ENCODE peak calls at places on chromosomes 13 and 19, in ten cellular contexts. One of them, this sample, is unnamed.

GRCh38 chr13:90806905-90807304 is 540.6 kb upstream of the MIR17HG start:
- DNase-seq in endothelial cell of umbilical vein: no peak
- DNase-seq in GM12878: no peak
- DNase-seq in upper lobe of left lung: no peak
- DNase-seq in GM12891: no peak
- DNase-seq in suprapubic skin: no peak
- DNase-seq in breast epithelium: no peak
- DNase-seq in H1: no peak
- DNase-seq in transverse colon: no peak
- DNase-seq in esophagus muscularis mucosa: no peak
- DNase-seq in this sample: no peak

GRCh38 chr13:36456577-36456976 is 24.3 kb downstream of the CCNA1 start:
- DNase-seq in suprapubic skin: no peak
- DNase-seq in transverse colon: no peak
- DNase-seq in breast epithelium: no peak
- DNase-seq in upper lobe of left lung: no peak
- DNase-seq in H1: no peak
- DNase-seq in GM12878: no peak
- DNase-seq in GM12891: no peak
- DNase-seq in esophagus muscularis mucosa: no peak
- DNase-seq in endothelial cell of umbilical vein: no peak
- DNase-seq in this sample: no peak

GRCh38 chr19:4678881-4679379 is 8.8 kb upstream of the MYDGF start:
- DNase-seq in GM12891: no peak
- DNase-seq in GM12878: no peak
- DNase-seq in suprapubic skin: no peak
- DNase-seq in upper lobe of left lung: no peak
- DNase-seq in H1: peak
- DNase-seq in breast epithelium: no peak
- DNase-seq in transverse colon: no peak
- DNase-seq in endothelial cell of umbilical vein: peak
- DNase-seq in esophagus muscularis mucosa: no peak
- DNase-seq in this sample: no peak

GRCh38 chr19:48668761-48669160 is 4.1 kb downstream of the NTN5 start:
- DNase-seq in suprapubic skin: no peak
- DNase-seq in upper lobe of left lung: no peak
- DNase-seq in H1: no peak
- DNase-seq in GM12878: no peak
- DNase-seq in transverse colon: no peak
- DNase-seq in esophagus muscularis mucosa: no peak
- DNase-seq in GM12891: no peak
- DNase-seq in endothelial cell of umbilical vein: no peak
- DNase-seq in breast epithelium: no peak
- DNase-seq in this sample: no peak

GRCh38 chr19:29277107-29277506 is 64.2 kb upstream of the UQCRFS1 start:
- DNase-seq in suprapubic skin: no peak
- DNase-seq in transverse colon: peak
- DNase-seq in H1: peak
- DNase-seq in GM12891: peak
- DNase-seq in GM12878: peak
- DNase-seq in upper lobe of left lung: no peak
- DNase-seq in endothelial cell of umbilical vein: no peak
- DNase-seq in breast epithelium: no peak
- DNase-seq in esophagus muscularis mucosa: no peak
- DNase-seq in this sample: peak

GRCh38 chr19:45152504-45153338 is 8.1 kb downstream of the NKPD1 start:
- DNase-seq in esophagus muscularis mucosa: no peak
- DNase-seq in breast epithelium: no peak
- DNase-seq in upper lobe of left lung: peak
- DNase-seq in transverse colon: peak
- DNase-seq in GM12891: peak
- DNase-seq in suprapubic skin: no peak
- DNase-seq in endothelial cell of umbilical vein: peak
- DNase-seq in H1: peak
- DNase-seq in GM12878: no peak
- DNase-seq in this sample: peak

GRCh38 chr19:39308531-39309304 is 11.9 kb downstream of the LRFN1 start:
- DNase-seq in GM12878: no peak
- DNase-seq in H1: peak
- DNase-seq in transverse colon: no peak
- DNase-seq in suprapubic skin: peak
- DNase-seq in upper lobe of left lung: no peak
- DNase-seq in GM12891: no peak
- DNase-seq in endothelial cell of umbilical vein: peak
- DNase-seq in breast epithelium: no peak
- DNase-seq in esophagus muscularis mucosa: no peak
- DNase-seq in this sample: no peak

GRCh38 chr19:35206379-35206778 is 22.2 kb downstream of the FAM187B start:
- DNase-seq in endothelial cell of umbilical vein: no peak
- DNase-seq in GM12891: no peak
- DNase-seq in suprapubic skin: no peak
- DNase-seq in transverse colon: peak
- DNase-seq in GM12878: peak
- DNase-seq in upper lobe of left lung: no peak
- DNase-seq in esophagus muscularis mucosa: no peak
- DNase-seq in breast epithelium: no peak
- DNase-seq in H1: peak
- DNase-seq in this sample: no peak

DNA sequence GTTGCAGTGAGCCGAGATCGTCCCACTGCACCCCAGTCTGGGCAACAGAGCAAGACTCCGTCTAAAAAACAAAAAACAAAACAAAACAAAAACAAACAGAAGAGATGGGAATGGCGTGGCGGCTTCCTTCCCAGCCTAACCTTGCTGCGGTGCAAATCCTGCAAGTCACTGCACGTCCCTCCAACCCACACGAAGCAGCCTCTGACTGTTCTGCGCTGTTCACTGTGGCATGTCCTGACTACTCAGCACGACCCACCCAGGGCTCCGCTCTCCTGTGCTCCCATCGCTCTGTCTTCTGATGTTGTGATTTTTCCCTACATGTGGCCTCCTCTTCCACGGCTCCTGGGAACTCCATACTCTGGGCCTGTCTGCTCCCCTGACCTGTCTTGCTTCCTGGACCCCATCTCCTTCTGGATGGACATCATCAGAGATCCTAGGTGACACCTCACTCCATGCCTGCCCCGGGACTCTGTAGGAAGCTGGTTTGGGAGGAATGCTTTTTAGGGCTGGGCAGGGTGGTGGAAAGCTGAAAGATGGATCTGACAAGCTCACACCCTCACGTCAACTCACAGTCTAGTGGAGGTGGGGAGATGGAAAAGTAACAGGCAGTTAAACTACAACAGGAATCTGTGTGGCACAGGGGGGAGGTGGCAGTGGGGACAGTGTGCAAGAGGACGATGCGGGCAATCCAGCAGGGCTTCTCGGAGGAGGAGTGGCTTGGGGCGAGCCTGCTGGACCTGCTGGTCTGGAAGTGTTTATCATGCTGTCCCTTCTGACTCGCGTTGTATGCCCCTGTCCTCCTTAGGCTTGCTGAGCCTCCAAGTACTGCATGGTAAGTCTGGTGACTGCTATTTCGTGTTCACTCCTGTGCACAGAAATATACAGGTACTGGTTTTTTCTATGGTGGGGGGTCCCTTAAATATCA is 18.8 kb downstream of the ZSCAN5A start:
- DNase-seq in upper lobe of left lung: no peak
- DNase-seq in endothelial cell of umbilical vein: no peak
- DNase-seq in breast epithelium: no peak
- DNase-seq in GM12891: no peak
- DNase-seq in GM12878: no peak
- DNase-seq in esophagus muscularis mucosa: no peak
- DNase-seq in transverse colon: no peak
- DNase-seq in H1: no peak
- DNase-seq in suprapubic skin: no peak
- DNase-seq in this sample: no peak
- TF ChIP-seq POLR2AphosphoS5 in upper lobe of left lung: no peak
- TF ChIP-seq POLR2AphosphoS5 in endothelial cell of umbilical vein: no peak
- TF ChIP-seq POLR2AphosphoS5 in breast epithelium: no peak
- TF ChIP-seq POLR2AphosphoS5 in GM12891: no peak
- TF ChIP-seq POLR2AphosphoS5 in GM12878: no peak
- TF ChIP-seq POLR2AphosphoS5 in esophagus muscularis mucosa: no peak
- TF ChIP-seq POLR2AphosphoS5 in transverse colon: no peak
- TF ChIP-seq POLR2AphosphoS5 in H1: no peak
- TF ChIP-seq POLR2AphosphoS5 in suprapubic skin: no peak
- TF ChIP-seq POLR2AphosphoS5 in this sample: no peak

GRCh38 chr13:110183925-110184324 is 123.0 kb downstream of the COL4A1 start:
- DNase-seq in endothelial cell of umbilical vein: no peak
- DNase-seq in H1: no peak
- DNase-seq in breast epithelium: no peak
- DNase-seq in GM12891: no peak
- DNase-seq in transverse colon: no peak
- DNase-seq in upper lobe of left lung: no peak
- DNase-seq in suprapubic skin: no peak
- DNase-seq in GM12878: no peak
- DNase-seq in esophagus muscularis mucosa: no peak
- DNase-seq in this sample: no peak

GRCh38 chr13:110182461-110182860 is 124.5 kb downstream of the COL4A1 start:
- DNase-seq in upper lobe of left lung: no peak
- DNase-seq in breast epithelium: no peak
- DNase-seq in endothelial cell of umbilical vein: no peak
- DNase-seq in esophagus muscularis mucosa: no peak
- DNase-seq in transverse colon: no peak
- DNase-seq in suprapubic skin: no peak
- DNase-seq in GM12891: no peak
- DNase-seq in GM12878: no peak
- DNase-seq in H1: no peak
- DNase-seq in this sample: no peak

GRCh38 chr13:110185696-110186095 is 121.3 kb downstream of the COL4A1 start:
- DNase-seq in GM12878: no peak
- DNase-seq in transverse colon: no peak
- DNase-seq in H1: no peak
- DNase-seq in suprapubic skin: no peak
- DNase-seq in breast epithelium: no peak
- DNase-seq in esophagus muscularis mucosa: no peak
- DNase-seq in endothelial cell of umbilical vein: no peak
- DNase-seq in upper lobe of left lung: no peak
- DNase-seq in GM12891: no peak
- DNase-seq in this sample: no peak

GRCh38 chr13:110186221-110186838 is 120.6 kb downstream of the COL4A1 start:
- DNase-seq in suprapubic skin: no peak
- DNase-seq in H1: no peak
- DNase-seq in endothelial cell of umbilical vein: no peak
- DNase-seq in upper lobe of left lung: no peak
- DNase-seq in esophagus muscularis mucosa: no peak
- DNase-seq in transverse colon: no peak
- DNase-seq in breast epithelium: no peak
- DNase-seq in GM12891: no peak
- DNase-seq in GM12878: no peak
- DNase-seq in this sample: no peak

DNA sequence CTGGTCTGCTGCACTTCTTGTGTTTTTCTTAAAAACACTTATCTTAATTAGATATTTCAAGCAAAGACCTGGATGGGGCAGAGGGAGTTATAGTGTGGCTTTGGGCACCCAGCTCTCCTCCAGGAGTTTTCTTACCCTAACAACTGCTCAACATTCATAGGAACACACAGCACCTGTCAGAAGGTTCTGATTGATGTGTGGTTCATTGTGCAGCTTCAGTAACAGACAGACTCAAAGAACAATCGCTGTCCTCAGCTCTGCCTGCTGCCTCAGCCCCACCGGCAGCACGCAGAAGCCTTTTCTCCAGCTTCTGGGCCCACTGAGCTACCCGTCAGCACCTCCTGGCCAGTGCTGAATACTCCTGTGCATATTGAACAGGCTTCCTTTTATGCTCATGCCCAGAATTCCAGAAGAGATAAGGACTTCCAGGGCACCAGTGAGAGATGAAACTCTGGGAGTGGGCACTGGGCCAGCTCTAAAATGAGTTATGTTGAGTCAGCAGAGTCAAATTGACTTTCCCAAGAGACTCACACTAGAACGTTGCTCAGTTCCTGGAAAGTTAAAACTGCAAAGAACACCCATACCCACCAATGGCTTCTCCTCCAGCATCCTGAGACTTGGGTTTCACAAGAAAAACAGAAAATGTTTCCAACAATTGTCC is 119.3 kb downstream of the COL4A1 start:
- DNase-seq in GM12891: no peak
- DNase-seq in GM12878: no peak
- DNase-seq in breast epithelium: no peak
- DNase-seq in endothelial cell of umbilical vein: peak
- DNase-seq in H1: no peak
- DNase-seq in transverse colon: no peak
- DNase-seq in suprapubic skin: no peak
- DNase-seq in upper lobe of left lung: no peak
- DNase-seq in esophagus muscularis mucosa: no peak
- DNase-seq in this sample: no peak
- TF ChIP-seq POLR2A in GM12891: no peak
- TF ChIP-seq POLR2A in GM12878: no peak
- TF ChIP-seq POLR2A in breast epithelium: no peak
- TF ChIP-seq POLR2A in endothelial cell of umbilical vein: no peak
- TF ChIP-seq POLR2A in H1: no peak
- TF ChIP-seq POLR2A in transverse colon: no peak
- TF ChIP-seq POLR2A in suprapubic skin: no peak
- TF ChIP-seq POLR2A in upper lobe of left lung: no peak
- TF ChIP-seq POLR2A in esophagus muscularis mucosa: no peak
- TF ChIP-seq POLR2A in this sample: no peak

DNA sequence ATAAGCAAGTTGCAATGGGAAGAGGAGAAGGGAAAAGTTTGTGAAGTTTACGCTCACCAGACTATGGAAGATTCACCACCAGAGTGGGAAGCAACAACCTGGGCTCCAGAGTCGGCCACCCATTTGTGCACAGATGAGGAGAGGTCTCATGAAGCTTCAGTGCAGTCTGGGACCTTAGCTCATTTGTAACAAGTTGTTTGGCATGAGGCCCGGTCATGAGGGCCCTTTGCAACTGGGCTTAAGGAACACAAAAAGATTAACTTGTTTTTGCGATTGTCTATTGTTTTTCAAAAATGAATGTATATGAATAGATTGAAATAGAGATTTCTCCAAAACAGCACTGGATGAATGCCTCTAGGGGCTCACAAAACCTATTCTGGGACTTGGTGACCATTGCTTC is 94.1 kb downstream of the ZNF737 start:
- DNase-seq in upper lobe of left lung: peak
- DNase-seq in GM12878: no peak
- DNase-seq in breast epithelium: no peak
- DNase-seq in transverse colon: no peak
- DNase-seq in endothelial cell of umbilical vein: no peak
- DNase-seq in esophagus muscularis mucosa: no peak
- DNase-seq in H1: no peak
- DNase-seq in GM12891: no peak
- DNase-seq in suprapubic skin: no peak
- DNase-seq in this sample: no peak
- TF ChIP-seq POLR2AphosphoS5 in upper lobe of left lung: no peak
- TF ChIP-seq POLR2AphosphoS5 in GM12878: no peak
- TF ChIP-seq POLR2AphosphoS5 in breast epithelium: no peak
- TF ChIP-seq POLR2AphosphoS5 in transverse colon: no peak
- TF ChIP-seq POLR2AphosphoS5 in endothelial cell of umbilical vein: no peak
- TF ChIP-seq POLR2AphosphoS5 in esophagus muscularis mucosa: no peak
- TF ChIP-seq POLR2AphosphoS5 in H1: no peak
- TF ChIP-seq POLR2AphosphoS5 in GM12891: no peak
- TF ChIP-seq POLR2AphosphoS5 in suprapubic skin: no peak
- TF ChIP-seq POLR2AphosphoS5 in this sample: no peak

GRCh38 chr19:47225746-47226425 is 5.1 kb downstream of the BBC3 start:
- DNase-seq in H1: peak
- DNase-seq in upper lobe of left lung: peak
- DNase-seq in GM12891: peak
- DNase-seq in transverse colon: peak
- DNase-seq in endothelial cell of umbilical vein: peak
- DNase-seq in GM12878: no peak
- DNase-seq in esophagus muscularis mucosa: peak
- DNase-seq in suprapubic skin: peak
- DNase-seq in breast epithelium: peak
- DNase-seq in this sample: peak

GRCh38 chr19:47228937-47229673 is 1.9 kb downstream of the BBC3 start:
- DNase-seq in breast epithelium: no peak
- DNase-seq in GM12878: no peak
- DNase-seq in GM12891: no peak
- DNase-seq in suprapubic skin: no peak
- DNase-seq in esophagus muscularis mucosa: no peak
- DNase-seq in H1: no peak
- DNase-seq in upper lobe of left lung: peak
- DNase-seq in transverse colon: peak
- DNase-seq in endothelial cell of umbilical vein: peak
- DNase-seq in this sample: no peak

GRCh38 chr19:47226426-47227346 is 4.3 kb downstream of the BBC3 start:
- DNase-seq in GM12878: peak
- DNase-seq in suprapubic skin: peak
- DNase-seq in endothelial cell of umbilical vein: peak
- DNase-seq in breast epithelium: peak
- DNase-seq in H1: peak
- DNase-seq in upper lobe of left lung: peak
- DNase-seq in transverse colon: peak
- DNase-seq in GM12891: peak
- DNase-seq in esophagus muscularis mucosa: peak
- DNase-seq in this sample: no peak

GRCh38 chr19:47228168-47228936 is 2.6 kb downstream of the BBC3 start:
- DNase-seq in H1: peak
- DNase-seq in suprapubic skin: no peak
- DNase-seq in upper lobe of left lung: peak
- DNase-seq in transverse colon: peak
- DNase-seq in GM12878: no peak
- DNase-seq in breast epithelium: peak
- DNase-seq in endothelial cell of umbilical vein: no peak
- DNase-seq in GM12891: no peak
- DNase-seq in esophagus muscularis mucosa: no peak
- DNase-seq in this sample: no peak

GRCh38 chr19:47227347-47228167 is 3.4 kb downstream of the BBC3 start:
- DNase-seq in transverse colon: peak
- DNase-seq in upper lobe of left lung: peak
- DNase-seq in H1: peak
- DNase-seq in suprapubic skin: peak
- DNase-seq in esophagus muscularis mucosa: peak
- DNase-seq in GM12878: peak
- DNase-seq in breast epithelium: peak
- DNase-seq in endothelial cell of umbilical vein: peak
- DNase-seq in GM12891: no peak
- DNase-seq in this sample: no peak
- TF ChIP-seq POLR2A in transverse colon: peak
- TF ChIP-seq POLR2A in upper lobe of left lung: peak
- TF ChIP-seq POLR2A in H1: no peak
- TF ChIP-seq POLR2A in suprapubic skin: no peak
- TF ChIP-seq POLR2A in esophagus muscularis mucosa: no peak
- TF ChIP-seq POLR2A in GM12878: peak
- TF ChIP-seq POLR2A in breast epithelium: peak
- TF ChIP-seq POLR2A in endothelial cell of umbilical vein: peak
- TF ChIP-seq POLR2A in GM12891: no peak
- TF ChIP-seq POLR2A in this sample: no peak

This sample was measured in GM12892.